ENCODE peak calls at places on chromosomes 11 and 22, in five cellular contexts. P is prostate gland, C is NB4, H is heart left ventricle, S is adrenal gland. V is an unnamed sample.

GRCh38 chr22:39723463-39723862 is 152.9 kb downstream of the CACNA1I start:
- DNase-seq in P (no peak), C (no peak), H (no peak), S (no peak), V (no peak)

GRCh38 chr11:130457909-130458729 is 9.7 kb downstream of the ADAMTS15 start:
- DNase-seq in P (peak), C (no peak), H (peak), S (no peak), V (no peak)

GRCh38 chr11:74696932-74697687 is 34.1 kb downstream of the CHRDL2 start:
- DNase-seq in P (peak), C (no peak), H (peak), S (peak), V (no peak)

GRCh38 chr22:27074016-27074415 is 416.6 kb downstream of the MIAT start:
- DNase-seq in P (no peak), C (no peak), H (no peak), S (no peak), V (no peak)

GRCh38 chr11:69546735-69547370 is 65.4 kb downstream of the LINC01488 start:
- DNase-seq in P (no peak), C (no peak), H (no peak), S (no peak), V (no peak)

GRCh38 chr11:8870461-8871282 is 40.3 kb upstream of the AKIP1 start:
- DNase-seq in P (peak), C (peak), H (peak), S (peak), V (peak)

GRCh38 chr11:17648528-17648927 is 70.8 kb upstream of the MYOD1 start:
- DNase-seq in P (no peak), C (no peak), H (no peak), S (no peak), V (no peak)

GRCh38 chr11:23406131-23406819 is 546.0 kb upstream of the CCDC179 start:
- DNase-seq in P (no peak), C (no peak), H (no peak), S (no peak), V (no peak)

GRCh38 chr11:70887428-70887827 is 364.9 kb downstream of the SHANK2 start:
- DNase-seq in P (no peak), C (no peak), H (no peak), S (no peak), V (no peak)

GRCh38 chr11:113177596-113178115 is 136.7 kb upstream of the TTC12 start:
- DNase-seq in P (no peak), C (no peak), H (no peak), S (no peak), V (no peak)

GRCh38 chr11:8004008-8004407 is 16.9 kb downstream of the EIF3F start:
- DNase-seq in P (no peak), C (no peak), H (no peak), S (no peak), V (no peak)

GRCh38 chr11:64053699-64054098 is 18.0 kb downstream of the FLRT1 start:
- DNase-seq in P (no peak), C (no peak), H (no peak), S (no peak), V (no peak)

GRCh38 chr11:75288846-75289760 is 48.5 kb downstream of the TPBGL start:
- DNase-seq in P (peak), C (no peak), H (no peak), S (no peak), V (no peak)

GRCh38 chr11:93514712-93515111 is 28.5 kb downstream of the SMCO4 start:
- DNase-seq in P (no peak), C (no peak), H (no peak), S (no peak), V (no peak)

GRCh38 chr11:95512682-95513081 is 276.9 kb downstream of the FAM76B start:
- DNase-seq in P (peak), C (no peak), H (no peak), S (peak), V (peak)

GRCh38 chr22:44128961-44129613 is 51.6 kb upstream of the PARVG start:
- DNase-seq in P (no peak), C (no peak), H (no peak), S (no peak), V (no peak)

GRCh38 chr22:17158176-17158567 is 905 bp downstream of the HDHD5 start:
- DNase-seq in P (no peak), C (no peak), H (no peak), S (no peak), V (no peak)

GRCh38 chr11:112219476-112220232 is 6.6 kb upstream of the PTS start:
- DNase-seq in P (peak), C (peak), H (peak), S (peak), V (peak)

GRCh38 chr11:66919938-66920337 is 38.2 kb downstream of the PC start:
- DNase-seq in P (no peak), C (no peak), H (no peak), S (no peak), V (no peak)

GRCh38 chr11:21895686-21896085 is 297.2 kb upstream of the ANO5 start:
- DNase-seq in P (no peak), C (no peak), H (no peak), S (no peak), V (no peak)

GRCh38 chr11:68347841-68348240 is 35.5 kb downstream of the LRP5 start:
- DNase-seq in P (no peak), C (no peak), H (no peak), S (no peak), V (no peak)

GRCh38 chr22:47837703-47838102 is 1075.3 kb downstream of the TBC1D22A start:
- DNase-seq in P (no peak), C (peak), H (no peak), S (no peak), V (peak)

GRCh38 chr22:40572976-40573375 is 63.5 kb downstream of the MRTFA start:
- DNase-seq in P (no peak), C (peak), H (no peak), S (no peak), V (no peak)

GRCh38 chr22:25358421-25359170 is 139.2 kb downstream of the CRYBB2 start:
- DNase-seq in P (no peak), C (no peak), H (no peak), S (peak), V (no peak)

GRCh38 chr22:38830026-38830844 is 13.6 kb downstream of the NPTXR start:
- DNase-seq in P (no peak), C (no peak), H (no peak), S (no peak), V (no peak)

GRCh38 chr11:44877908-44878459 is 72.7 kb downstream of the TP53I11 start:
- DNase-seq in P (no peak), C (no peak), H (no peak), S (no peak), V (no peak)

DNA sequence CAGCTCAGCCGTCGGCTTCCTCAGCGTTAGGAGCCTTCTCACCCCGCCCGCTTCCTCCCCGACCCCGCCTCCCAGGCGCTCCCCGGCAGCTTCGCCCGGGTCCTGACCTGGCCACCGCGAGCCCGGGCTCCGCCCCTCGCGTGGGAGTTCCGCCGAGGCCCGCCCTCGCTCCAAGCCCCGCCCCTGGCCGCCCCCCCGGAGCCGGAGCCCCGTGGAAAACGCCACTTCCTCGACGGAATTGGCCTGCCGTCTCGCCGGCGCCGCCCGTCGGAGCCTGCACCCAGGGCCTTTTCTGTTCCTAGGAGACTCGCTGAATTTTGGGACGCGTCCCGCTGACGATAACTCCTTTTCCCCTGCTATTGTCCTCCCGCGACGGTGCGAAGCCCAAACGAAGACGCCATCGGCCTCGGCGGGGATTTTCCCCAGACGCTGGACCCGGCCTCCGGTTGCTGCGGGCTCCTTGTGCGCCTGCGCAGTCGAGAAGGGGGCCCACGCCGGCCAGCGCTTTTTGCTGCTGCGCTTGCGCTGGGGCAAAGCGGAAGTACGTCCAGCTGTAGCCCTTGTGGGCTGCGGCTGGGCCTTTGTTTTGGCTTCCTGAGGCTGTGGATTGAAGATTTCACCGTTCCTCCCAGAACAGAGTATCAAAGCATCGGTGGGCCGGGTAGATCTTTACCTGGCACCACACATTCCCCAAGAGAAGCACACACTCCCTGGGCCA is 10.0 kb downstream of the RELA start:
- DNase-seq in P (peak), C (peak), H (peak), S (peak), V (peak)
- TF ChIP-seq POLR2A in P (peak), C (peak), H (no peak), S (peak), V (peak)

DNA sequence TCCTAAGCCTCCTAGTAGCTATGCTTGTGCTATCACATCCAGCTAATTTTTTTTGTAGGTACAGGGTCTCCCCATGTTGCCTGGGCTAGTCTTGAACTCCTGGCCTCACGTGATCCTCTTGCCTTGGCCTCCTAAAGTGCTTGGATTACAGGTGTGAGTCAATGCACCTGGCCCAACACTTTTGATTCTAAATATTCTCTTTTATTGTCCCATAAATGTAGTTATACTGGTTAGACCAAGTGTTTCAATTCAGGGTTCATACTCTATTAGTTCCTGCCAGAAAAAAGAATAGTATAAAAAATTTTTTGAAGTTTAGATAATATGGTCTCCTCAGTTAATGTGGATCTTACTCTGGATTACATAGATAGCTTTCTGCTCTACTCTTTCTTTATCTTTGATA is 6.7 kb upstream of the PTH start:
- DNase-seq in P (no peak), C (no peak), H (no peak), S (no peak), V (no peak)
- TF ChIP-seq POLR2A in P (no peak), C (no peak), H (no peak), S (no peak), V (no peak)

GRCh38 chr22:49113758-49114157 is 713.9 kb downstream of the BRD1 start:
- DNase-seq in P (no peak), C (no peak), H (no peak), S (no peak), V (no peak)
- TF ChIP-seq POLR2A in P (no peak), C (no peak), H (no peak), S (no peak), V (no peak)

DNA sequence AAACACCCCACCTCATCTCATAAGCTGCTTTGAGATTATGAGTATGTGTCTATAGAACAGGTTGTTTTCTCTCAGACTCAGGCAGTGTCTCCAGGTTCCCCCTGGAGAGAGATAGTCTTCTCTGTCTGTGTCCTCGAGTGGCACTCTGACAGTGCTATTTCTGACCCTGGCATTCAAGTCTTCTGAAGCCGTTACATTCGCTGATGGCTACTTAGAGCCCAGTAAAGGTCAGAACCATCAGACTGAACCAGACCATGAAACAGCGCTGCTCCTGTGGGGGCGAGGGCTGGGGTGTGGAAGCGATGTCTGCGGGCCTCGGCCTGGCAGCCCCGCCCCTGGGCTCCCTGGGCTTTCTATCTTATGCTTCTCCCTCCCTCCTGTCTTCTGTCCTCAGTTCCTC is 23.5 kb downstream of the SHISA8 start:
- DNase-seq in P (no peak), C (no peak), H (no peak), S (no peak), V (no peak)
- TF ChIP-seq POLR2A in P (no peak), C (no peak), H (no peak), S (no peak), V (no peak)

DNA sequence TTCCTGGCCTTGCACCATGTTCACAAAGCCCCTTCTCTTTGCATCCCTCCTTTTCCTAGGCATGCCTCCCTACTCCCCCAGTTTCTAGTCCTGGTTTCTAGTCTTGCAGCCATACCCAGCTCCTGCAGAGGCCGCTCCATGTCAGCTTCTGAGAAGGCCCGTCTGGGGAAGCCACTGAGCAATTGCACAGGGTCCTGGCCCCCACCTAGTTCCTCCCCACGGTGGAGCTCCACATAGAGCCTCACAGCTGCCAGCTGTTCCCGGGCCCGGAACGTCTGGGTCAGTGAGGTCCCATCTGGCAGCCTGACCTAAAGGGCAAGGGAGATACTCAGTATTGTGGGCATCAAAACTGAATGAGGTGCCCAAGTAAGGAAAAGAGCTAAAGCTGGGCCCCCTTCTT is 2.2 kb downstream of the UBXN1 start:
- DNase-seq in P (no peak), C (no peak), H (no peak), S (no peak), V (no peak)
- TF ChIP-seq POLR2A in P (no peak), C (no peak), H (no peak), S (no peak), V (no peak)

DNA sequence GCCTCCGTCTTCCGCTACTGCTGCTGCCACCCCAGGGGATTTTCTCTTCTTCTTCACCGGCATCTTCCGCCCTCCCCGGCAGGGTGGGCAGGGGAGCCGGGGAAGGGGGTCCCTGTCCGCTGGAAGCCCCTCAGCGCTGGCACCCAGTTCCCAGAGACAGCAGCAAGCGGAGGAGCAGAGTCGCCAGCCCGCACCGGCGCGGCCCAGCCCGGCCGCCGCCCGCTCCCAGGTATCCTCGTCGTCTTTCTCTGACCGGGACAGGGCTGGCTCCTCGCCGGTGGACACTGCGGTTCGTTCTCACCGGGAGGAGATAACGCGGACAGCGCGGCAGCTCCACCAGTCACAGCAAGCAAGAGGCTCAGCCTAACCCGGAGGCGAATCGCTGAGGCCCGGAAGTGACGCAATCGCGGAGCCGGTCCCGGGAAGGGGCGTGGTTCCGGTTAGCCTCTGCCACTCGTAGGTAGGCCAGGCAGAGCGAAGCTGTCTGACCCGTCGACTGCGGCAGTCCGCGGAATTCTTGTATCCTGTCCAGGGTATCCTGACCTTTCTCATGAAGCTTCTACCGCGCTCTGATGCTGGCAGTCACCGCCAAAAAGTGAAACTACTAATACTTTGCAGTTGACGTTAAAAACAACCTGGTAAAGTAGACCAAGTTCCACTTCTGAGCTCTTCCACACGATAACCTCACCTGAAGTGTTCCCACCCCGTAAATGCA is at the start of gene DCUN1D5:
- DNase-seq in P (peak), C (peak), H (peak), S (peak), V (peak)
- TF ChIP-seq POLR2A in P (peak), C (peak), H (no peak), S (peak), V (peak)

GRCh38 chr11:120212259-120212888 is 1.5 kb downstream of the OAF start:
- DNase-seq in P (no peak), C (peak), H (no peak), S (peak), V (no peak)

GRCh38 chr11:120209750-120210650 is 832 bp upstream of the OAF start:
- DNase-seq in P (no peak), C (no peak), H (no peak), S (peak), V (no peak)

GRCh38 chr11:120211522-120212258 is 858 bp downstream of the OAF start:
- DNase-seq in P (no peak), C (no peak), H (no peak), S (no peak), V (no peak)

GRCh38 chr11:120212926-120213325 is 2.1 kb downstream of the OAF start:
- DNase-seq in P (no peak), C (no peak), H (no peak), S (peak), V (no peak)

GRCh38 chr11:120210651-120211521 is at the start of gene OAF:
- DNase-seq in P (peak), C (peak), H (peak), S (peak), V (peak)
- TF ChIP-seq POLR2A in P (peak), C (peak), H (no peak), S (peak), V (no peak)

DNA sequence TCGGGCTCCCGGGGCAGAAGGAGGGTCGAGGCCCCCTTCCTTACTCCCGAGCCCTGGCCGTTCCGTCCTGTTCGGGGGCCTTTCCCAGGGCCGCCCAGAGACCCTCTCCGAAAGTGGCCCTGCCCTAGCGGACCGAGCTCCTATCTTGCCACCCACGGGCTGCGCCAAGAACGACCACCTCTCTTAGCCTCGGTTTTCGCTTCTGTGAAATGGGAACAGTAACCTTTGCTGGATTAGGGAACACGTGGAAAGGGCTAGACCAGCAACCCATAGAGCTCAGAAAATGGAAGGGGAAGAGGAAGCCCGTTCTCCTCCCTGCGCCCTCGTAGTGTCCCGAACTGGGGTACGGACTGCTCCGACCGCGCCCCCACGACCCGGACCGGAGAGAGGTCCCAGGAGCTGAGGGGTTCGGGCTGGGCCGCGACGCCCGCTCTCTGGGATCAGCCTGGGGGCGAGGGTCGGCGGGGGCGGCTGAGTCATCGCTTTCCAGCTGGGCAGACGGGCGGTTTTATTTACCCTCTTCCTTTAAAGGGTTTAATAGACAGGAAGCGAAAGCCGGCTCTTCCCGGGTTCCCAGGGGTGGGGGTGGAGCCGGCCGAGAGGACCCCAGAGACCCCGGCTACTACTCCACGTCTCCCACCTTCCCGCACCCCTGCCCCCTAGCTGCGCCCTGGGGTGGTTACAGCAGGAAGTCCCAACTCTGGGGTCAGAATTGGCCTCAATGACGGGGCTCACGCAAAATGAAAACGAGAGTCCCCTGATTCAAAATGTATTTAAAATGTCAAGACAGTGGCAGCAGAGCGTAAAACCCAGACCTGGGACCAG is 872 bp upstream of the PHLDA2 start:
- DNase-seq in P (peak), C (peak), H (no peak), S (peak), V (peak)
- TF ChIP-seq POLR2A in P (peak), C (no peak), H (no peak), S (no peak), V (no peak)

GRCh38 chr11:65502852-65503603 is 4.2 kb downstream of the MALAT1 start:
- DNase-seq in P (no peak), C (peak), H (no peak), S (peak), V (peak)
- TF ChIP-seq POLR2A in P (peak), C (no peak), H (no peak), S (peak), V (peak)

GRCh38 chr22:36341640-36342041 is 46.1 kb downstream of the MYH9 start:
- DNase-seq in P (no peak), C (no peak), H (no peak), S (peak), V (no peak)
- TF ChIP-seq POLR2A in P (no peak), C (no peak), H (no peak), S (peak), V (no peak)